ENCODE peak calls at places on chromosome 13, in six cellular contexts. B is hippocampal formation; U is activated naive CD8-positive, alpha-beta T cell treated with anti-CD3 and anti-CD28 coated beads, Interleukin-2, amount 50 U/mL, for 24 hours; K is activated CD8-positive, alpha-beta memory T cell treated with anti-CD3 and anti-CD28 coated beads for 4 hours; S is neural progenitor cell; W is heart right ventricle. Y is an unnamed sample.

GRCh38 chr13:34578471-34578870 is 363.6 kb upstream of the NBEA start:
- DNase-seq in B (no peak), U (no peak), K (no peak), W (no peak), S (no peak), Y (no peak)

GRCh38 chr13:112889351-112890290 is 79.4 kb upstream of the MCF2L start:
- DNase-seq in S (no peak), K (no peak), U (no peak), W (no peak), B (no peak), Y (no peak)

GRCh38 chr13:52695856-52696255 is 43.2 kb downstream of the SUGT1 start:
- DNase-seq in U (no peak), K (no peak), W (no peak), B (no peak), S (no peak), Y (peak)

GRCh38 chr13:44921931-44922758 is 67.1 kb downstream of the NUFIP1 start:
- DNase-seq in W (no peak), K (no peak), S (no peak), B (no peak), U (no peak), Y (no peak)

GRCh38 chr13:39956036-39956435 is 300.6 kb downstream of the COG6 start:
- DNase-seq in B (no peak), S (no peak), K (peak), W (no peak), U (peak), Y (no peak)

GRCh38 chr13:26310003-26310402 is 56.1 kb downstream of the CDK8 start:
- DNase-seq in U (no peak), W (no peak), S (no peak), B (no peak), K (no peak), Y (no peak)

GRCh38 chr13:40564342-40564997 is 102.0 kb downstream of the FOXO1 start:
- DNase-seq in S (no peak), U (no peak), W (no peak), B (no peak), K (no peak), Y (no peak)

GRCh38 chr13:30045916-30046704 is 195.7 kb upstream of the UBL3 start:
- DNase-seq in W (no peak), U (no peak), B (no peak), K (no peak), S (no peak), Y (no peak)

GRCh38 chr13:48446454-48446853 is 33.5 kb upstream of the LPAR6 start:
- DNase-seq in W (no peak), S (no peak), U (no peak), B (no peak), K (no peak), Y (no peak)

Y was measured in stimulated activated CD8-positive, alpha-beta memory T cell treated with anti-CD3 and anti-CD28 coated beads, Interleukin-7, amount 100 ng/mL, for 48 hours.